ENCODE peak calls at places on chromosomes 6 and 20, in ten cellular contexts. One of them, this sample, is unnamed.
A peak's percentile ranks its signal among the peaks of the same experiment; 100 is the strongest.

GRCh38 chr20:62203378-62204030 is 16.6 kb downstream of the HRH3 start:
- DNase-seq in endothelial cell: no peak
- DNase-seq in kidney tubule cell: no peak
- DNase-seq in activated naive CD8-positive, alpha-beta T cell treated with anti-CD3 and anti-CD28 coated beads, Interleukin-2, amount 50 U/mL, for 24 hours: no peak
- DNase-seq in H7: no peak
- DNase-seq in HT-29: no peak
- DNase-seq in breast epithelium: no peak
- DNase-seq in uterus: no peak
- DNase-seq in NCI-H2029: no peak
- DNase-seq in cardiac muscle cell: peak; percentile 36
- DNase-seq in this sample: no peak

GRCh38 chr6:95185874-95186273 is 391.5 kb upstream of the MANEA start:
- DNase-seq in kidney tubule cell: no peak
- DNase-seq in breast epithelium: no peak
- DNase-seq in NCI-H2029: no peak
- DNase-seq in cardiac muscle cell: no peak
- DNase-seq in H7: no peak
- DNase-seq in activated naive CD8-positive, alpha-beta T cell treated with anti-CD3 and anti-CD28 coated beads, Interleukin-2, amount 50 U/mL, for 24 hours: no peak
- DNase-seq in endothelial cell: no peak
- DNase-seq in uterus: no peak
- DNase-seq in HT-29: peak; percentile 9
- DNase-seq in this sample: no peak

GRCh38 chr20:13302647-13303425 is 81.8 kb downstream of the ISM1 start:
- DNase-seq in H7: peak; percentile 70
- DNase-seq in uterus: no peak
- DNase-seq in NCI-H2029: peak; percentile 22
- DNase-seq in breast epithelium: no peak
- DNase-seq in kidney tubule cell: peak; percentile 44
- DNase-seq in cardiac muscle cell: peak; percentile 27
- DNase-seq in HT-29: peak; percentile 55
- DNase-seq in endothelial cell: peak; percentile 26
- DNase-seq in activated naive CD8-positive, alpha-beta T cell treated with anti-CD3 and anti-CD28 coated beads, Interleukin-2, amount 50 U/mL, for 24 hours: peak; percentile 39
- DNase-seq in this sample: no peak

GRCh38 chr6:38678178-38678760 is 24.7 kb downstream of the GLO1 start:
- DNase-seq in uterus: no peak
- DNase-seq in breast epithelium: no peak
- DNase-seq in HT-29: no peak
- DNase-seq in cardiac muscle cell: no peak
- DNase-seq in endothelial cell: no peak
- DNase-seq in H7: no peak
- DNase-seq in NCI-H2029: no peak
- DNase-seq in kidney tubule cell: no peak
- DNase-seq in activated naive CD8-positive, alpha-beta T cell treated with anti-CD3 and anti-CD28 coated beads, Interleukin-2, amount 50 U/mL, for 24 hours: no peak
- DNase-seq in this sample: no peak

GRCh38 chr6:45933855-45934254 is 81.8 kb downstream of the CLIC5 start:
- DNase-seq in breast epithelium: no peak
- DNase-seq in H7: peak; percentile 26
- DNase-seq in uterus: no peak
- DNase-seq in endothelial cell: no peak
- DNase-seq in cardiac muscle cell: no peak
- DNase-seq in activated naive CD8-positive, alpha-beta T cell treated with anti-CD3 and anti-CD28 coated beads, Interleukin-2, amount 50 U/mL, for 24 hours: no peak
- DNase-seq in HT-29: no peak
- DNase-seq in kidney tubule cell: no peak
- DNase-seq in NCI-H2029: no peak
- DNase-seq in this sample: no peak

GRCh38 chr6:44304282-44305199 is 8.6 kb downstream of the AARS2 start:
- DNase-seq in NCI-H2029: no peak
- DNase-seq in activated naive CD8-positive, alpha-beta T cell treated with anti-CD3 and anti-CD28 coated beads, Interleukin-2, amount 50 U/mL, for 24 hours: peak; percentile 45
- DNase-seq in HT-29: peak; percentile 25
- DNase-seq in breast epithelium: no peak
- DNase-seq in kidney tubule cell: peak; percentile 39
- DNase-seq in H7: peak; percentile 91
- DNase-seq in endothelial cell: peak; percentile 62
- DNase-seq in cardiac muscle cell: peak; percentile 49
- DNase-seq in uterus: no peak
- DNase-seq in this sample: no peak

GRCh38 chr6:116247285-116247684 is 6.6 kb downstream of the TSPYL4 start:
- DNase-seq in HT-29: no peak
- DNase-seq in uterus: no peak
- DNase-seq in H7: no peak
- DNase-seq in cardiac muscle cell: no peak
- DNase-seq in endothelial cell: no peak
- DNase-seq in kidney tubule cell: peak; percentile 43
- DNase-seq in NCI-H2029: no peak
- DNase-seq in breast epithelium: no peak
- DNase-seq in activated naive CD8-positive, alpha-beta T cell treated with anti-CD3 and anti-CD28 coated beads, Interleukin-2, amount 50 U/mL, for 24 hours: no peak
- DNase-seq in this sample: no peak

GRCh38 chr20:14116037-14116436 is 120.7 kb downstream of the MACROD2 start:
- DNase-seq in endothelial cell: no peak
- DNase-seq in HT-29: no peak
- DNase-seq in kidney tubule cell: no peak
- DNase-seq in activated naive CD8-positive, alpha-beta T cell treated with anti-CD3 and anti-CD28 coated beads, Interleukin-2, amount 50 U/mL, for 24 hours: no peak
- DNase-seq in cardiac muscle cell: no peak
- DNase-seq in breast epithelium: no peak
- DNase-seq in NCI-H2029: no peak
- DNase-seq in uterus: no peak
- DNase-seq in H7: no peak
- DNase-seq in this sample: no peak

GRCh38 chr6:39947611-39948068 is 13.4 kb upstream of the MOCS1 start:
- DNase-seq in cardiac muscle cell: no peak
- DNase-seq in H7: peak; percentile 22
- DNase-seq in HT-29: no peak
- DNase-seq in endothelial cell: no peak
- DNase-seq in uterus: no peak
- DNase-seq in NCI-H2029: no peak
- DNase-seq in activated naive CD8-positive, alpha-beta T cell treated with anti-CD3 and anti-CD28 coated beads, Interleukin-2, amount 50 U/mL, for 24 hours: no peak
- DNase-seq in kidney tubule cell: no peak
- DNase-seq in breast epithelium: no peak
- DNase-seq in this sample: no peak

GRCh38 chr20:13819885-13820645 is 35.2 kb downstream of the NDUFAF5 start:
- DNase-seq in kidney tubule cell: peak; percentile 83
- DNase-seq in NCI-H2029: peak; percentile 53
- DNase-seq in uterus: peak; percentile 60
- DNase-seq in breast epithelium: no peak
- DNase-seq in endothelial cell: no peak
- DNase-seq in activated naive CD8-positive, alpha-beta T cell treated with anti-CD3 and anti-CD28 coated beads, Interleukin-2, amount 50 U/mL, for 24 hours: peak; percentile 5
- DNase-seq in cardiac muscle cell: peak; percentile 59
- DNase-seq in H7: peak; percentile 29
- DNase-seq in HT-29: peak; percentile 73
- DNase-seq in this sample: no peak

GRCh38 chr6:157187182-157188093 is 135.9 kb downstream of the TMEM242 start:
- DNase-seq in kidney tubule cell: peak; percentile 54
- DNase-seq in cardiac muscle cell: no peak
- DNase-seq in NCI-H2029: peak; percentile 97
- DNase-seq in HT-29: peak; percentile 65
- DNase-seq in activated naive CD8-positive, alpha-beta T cell treated with anti-CD3 and anti-CD28 coated beads, Interleukin-2, amount 50 U/mL, for 24 hours: no peak
- DNase-seq in H7: no peak
- DNase-seq in breast epithelium: no peak
- DNase-seq in endothelial cell: no peak
- DNase-seq in uterus: no peak
- DNase-seq in this sample: no peak

GRCh38 chr6:6856538-6857523 is 250.9 kb upstream of the RREB1 start:
- DNase-seq in endothelial cell: no peak
- DNase-seq in breast epithelium: peak; percentile 62
- DNase-seq in NCI-H2029: no peak
- DNase-seq in uterus: peak; percentile 21
- DNase-seq in kidney tubule cell: peak; percentile 78
- DNase-seq in HT-29: peak; percentile 79
- DNase-seq in H7: peak; percentile 73
- DNase-seq in activated naive CD8-positive, alpha-beta T cell treated with anti-CD3 and anti-CD28 coated beads, Interleukin-2, amount 50 U/mL, for 24 hours: peak; percentile 61
- DNase-seq in cardiac muscle cell: peak; percentile 64
- DNase-seq in this sample: peak; percentile 70

GRCh38 chr6:105995403-105995699 is 90.8 kb upstream of the PRDM1 start:
- DNase-seq in H7: no peak
- DNase-seq in NCI-H2029: peak; percentile 41
- DNase-seq in cardiac muscle cell: no peak
- DNase-seq in kidney tubule cell: no peak
- DNase-seq in breast epithelium: no peak
- DNase-seq in HT-29: no peak
- DNase-seq in endothelial cell: no peak
- DNase-seq in uterus: no peak
- DNase-seq in activated naive CD8-positive, alpha-beta T cell treated with anti-CD3 and anti-CD28 coated beads, Interleukin-2, amount 50 U/mL, for 24 hours: no peak
- DNase-seq in this sample: no peak

GRCh38 chr6:31070711-31071197 is 41.6 kb downstream of the C6orf15 start:
- DNase-seq in endothelial cell: peak; percentile 26
- DNase-seq in HT-29: peak; percentile 54
- DNase-seq in NCI-H2029: no peak
- DNase-seq in uterus: peak; percentile 24
- DNase-seq in kidney tubule cell: peak; percentile 88
- DNase-seq in activated naive CD8-positive, alpha-beta T cell treated with anti-CD3 and anti-CD28 coated beads, Interleukin-2, amount 50 U/mL, for 24 hours: no peak
- DNase-seq in breast epithelium: no peak
- DNase-seq in H7: peak; percentile 78
- DNase-seq in cardiac muscle cell: peak; percentile 88
- DNase-seq in this sample: no peak